ENCODE peak calls at places on chromosomes 16 and 17, in seven cellular contexts. T, S, Z, V, H, D and M are unnamed samples.

GRCh38 chr17:74532115-74532514 is 840 bp upstream of the CD300LB start:
- DNase-seq in D (no peak), V (no peak), S (peak), T (no peak), Z (no peak), H (peak), M (peak)

GRCh38 chr17:44467108-44467507 is 36.1 kb downstream of the GPATCH8 start:
- DNase-seq in V (no peak), Z (no peak), H (no peak), S (no peak), D (no peak), T (no peak), M (no peak)

GRCh38 chr17:27892542-27892865 is 661 bp downstream of the LYRM9 start:
- DNase-seq in D (no peak), S (no peak), V (no peak), H (no peak), T (no peak), Z (no peak), M (no peak)

GRCh38 chr16:3065742-3066439 is 451 bp downstream of the IL32 start:
- DNase-seq in T (no peak), V (no peak), S (no peak), H (no peak), D (peak), Z (no peak), M (no peak)

GRCh38 chr17:79075433-79075805 is 795 bp downstream of the ENGASE start:
- DNase-seq in S (no peak), V (no peak), D (peak), Z (no peak), H (no peak), T (no peak), M (no peak)

GRCh38 chr16:50451951-50452508 is 83.2 kb upstream of the BRD7 start:
- DNase-seq in V (no peak), S (no peak), D (no peak), H (no peak), Z (no peak), T (no peak), M (no peak)

GRCh38 chr16:72024862-72025382 is 16.4 kb downstream of the DHODH start:
- DNase-seq in D (no peak), Z (no peak), V (no peak), T (no peak), S (no peak), H (no peak), M (no peak)

GRCh38 chr17:17739388-17740066 is 58.3 kb downstream of the RAI1 start:
- DNase-seq in Z (peak), H (peak), T (no peak), S (peak), D (no peak), V (peak), M (no peak)

GRCh38 chr17:50259484-50260324 is 14.6 kb upstream of the TMEM92 start:
- DNase-seq in Z (no peak), V (no peak), H (no peak), S (no peak), D (no peak), T (no peak), M (no peak)

GRCh38 chr17:81551458-81552243 is 502 bp downstream of the FAAP100 start:
- DNase-seq in D (no peak), V (no peak), H (peak), S (no peak), Z (peak), T (no peak), M (no peak)

GRCh38 chr17:42311240-42312034 is 23.1 kb downstream of the STAT5A start:
- DNase-seq in Z (no peak), T (no peak), S (peak), V (peak), D (no peak), H (peak), M (peak)

GRCh38 chr16:79122343-79122742 is 478.2 kb downstream of the MAF start:
- DNase-seq in T (no peak), H (no peak), V (no peak), S (no peak), Z (no peak), D (no peak), M (no peak)

GRCh38 chr17:65405563-65405962 is 155.9 kb downstream of the AXIN2 start:
- DNase-seq in T (no peak), D (no peak), S (no peak), V (no peak), H (no peak), Z (no peak), M (no peak)